ENCODE peak calls at places on chromosome 22, in nine cellular contexts. A is psoas muscle; N is posterior vena cava; D is heart left ventricle; B is astrocyte of the cerebellum; Q is activated T-helper 1 cell treated with Interleukin-2 at 50 U/mL for 16 hours; C is iris pigment epithelial cell; L is stimulated activated CD8-positive, alpha-beta memory T cell treated with anti-CD3 and anti-CD28 coated beads, Interleukin-4, amount 100 ng/mL, for 1 hour; U is retina. G is an unnamed sample.

GRCh38 chr22:26617251-26618199 is at the start of gene CRYBB1:
- DNase-seq in A (peak; percentile 58), N (no peak), D (peak; percentile 76), B (no peak), Q (no peak), C (no peak), L (no peak), U (no peak), G (no peak)

GRCh38 chr22:44735518-44736428 is 16.6 kb upstream of the ARHGAP8 start:
- DNase-seq in A (peak; percentile 85), N (peak; percentile 90), D (peak; percentile 88), B (peak; percentile 9), Q (peak; percentile 69), C (peak; percentile 25), L (peak; percentile 83), U (peak; percentile 91), G (peak; percentile 59)

GRCh38 chr22:23414727-23415489 is 165.2 kb downstream of the IGLL1 start:
- DNase-seq in A (no peak), N (peak; percentile 76), D (no peak), B (no peak), Q (no peak), C (no peak), L (no peak), U (no peak), G (no peak)

GRCh38 chr22:38272373-38273134 is at the start of gene TMEM184B:
- DNase-seq in A (peak; percentile 90), N (peak; percentile 94), D (peak; percentile 92), B (no peak), Q (peak; percentile 77), C (no peak), L (peak; percentile 36), U (peak; percentile 79), G (peak; percentile 73)

GRCh38 chr22:38419121-38419863 is 35.7 kb downstream of the KCNJ4 start:
- DNase-seq in A (peak; percentile 38), N (peak; percentile 62), D (peak; percentile 56), B (no peak), Q (no peak), C (no peak), L (no peak), U (no peak), G (no peak)

GRCh38 chr22:46914481-46914880 is 152.0 kb downstream of the TBC1D22A start:
- DNase-seq in A (no peak), N (no peak), D (no peak), B (no peak), Q (no peak), C (no peak), L (no peak), U (no peak), G (no peak)

GRCh38 chr22:33210129-33210784 is 152.1 kb upstream of the SYN3 start:
- DNase-seq in A (no peak), N (no peak), D (no peak), B (no peak), Q (no peak), C (peak; percentile 11), L (no peak), U (peak; percentile 65), G (no peak)

GRCh38 chr22:31378123-31378522 is 21.3 kb upstream of the DRG1 start:
- DNase-seq in A (no peak), N (no peak), D (no peak), B (no peak), Q (no peak), C (peak; percentile 56), L (no peak), U (no peak), G (no peak)

GRCh38 chr22:25484498-25484897 is 80.0 kb upstream of the GRK3 start:
- DNase-seq in A (no peak), N (no peak), D (no peak), B (no peak), Q (no peak), C (no peak), L (no peak), U (no peak), G (no peak)

GRCh38 chr22:46613606-46613997 is 6.6 kb upstream of the GRAMD4 start:
- DNase-seq in A (no peak), N (no peak), D (peak; percentile 72), B (no peak), Q (no peak), C (no peak), L (no peak), U (no peak), G (no peak)

GRCh38 chr22:23264610-23265388 is 84.5 kb downstream of the BCR start:
- DNase-seq in A (no peak), N (no peak), D (no peak), B (no peak), Q (no peak), C (no peak), L (no peak), U (no peak), G (no peak)

GRCh38 chr22:49657275-49657973 is 170.2 kb downstream of the BRD1 start:
- DNase-seq in A (peak; percentile 82), N (peak; percentile 91), D (peak; percentile 86), B (no peak), Q (peak; percentile 54), C (no peak), L (peak; percentile 25), U (no peak), G (peak; percentile 45)

GRCh38 chr22:36554101-36554500 is 25.1 kb upstream of the EIF3D start:
- DNase-seq in A (no peak), N (no peak), D (peak; percentile 23), B (no peak), Q (no peak), C (no peak), L (no peak), U (no peak), G (no peak)

GRCh38 chr22:17733484-17733883 is 40.8 kb downstream of the BID start:
- DNase-seq in A (no peak), N (no peak), D (no peak), B (no peak), Q (no peak), C (peak; percentile 20), L (no peak), U (no peak), G (no peak)

GRCh38 chr22:27771637-27772369 is 29.8 kb downstream of the MN1 start:
- DNase-seq in A (no peak), N (no peak), D (no peak), B (no peak), Q (no peak), C (no peak), L (no peak), U (no peak), G (no peak)

GRCh38 chr22:19971276-19972124 is 29.9 kb upstream of the TXNRD2 start:
- DNase-seq in A (no peak), N (no peak), D (no peak), B (no peak), Q (no peak), C (no peak), L (no peak), U (no peak), G (no peak)

GRCh38 chr22:38133331-38133730 is 22.8 kb upstream of the BAIAP2L2 start:
- DNase-seq in A (no peak), N (peak; percentile 47), D (no peak), B (no peak), Q (no peak), C (no peak), L (no peak), U (no peak), G (no peak)

GRCh38 chr22:27114186-27114585 is 456.8 kb downstream of the MIAT start:
- DNase-seq in A (no peak), N (no peak), D (no peak), B (no peak), Q (no peak), C (no peak), L (no peak), U (no peak), G (no peak)

GRCh38 chr22:40560551-40560950 is 76.0 kb downstream of the MRTFA start:
- DNase-seq in A (no peak), N (no peak), D (no peak), B (peak; percentile 52), Q (no peak), C (peak; percentile 60), L (no peak), U (no peak), G (no peak)

GRCh38 chr22:22878801-22879674 is 8.6 kb upstream of the IGLL5 start:
- DNase-seq in A (no peak), N (no peak), D (no peak), B (no peak), Q (no peak), C (no peak), L (no peak), U (no peak), G (no peak)

GRCh38 chr22:23181763-23182288 is 1.5 kb downstream of the BCR start:
- DNase-seq in A (no peak), N (no peak), D (no peak), B (no peak), Q (no peak), C (no peak), L (no peak), U (no peak), G (no peak)

GRCh38 chr22:35313311-35314121 is 13.8 kb downstream of the TOM1 start:
- DNase-seq in A (peak; percentile 94), N (peak; percentile 73), D (no peak), B (peak; percentile 26), Q (no peak), C (peak; percentile 82), L (no peak), U (peak; percentile 15), G (no peak)

GRCh38 chr22:37109242-37109917 is at the start of gene TMPRSS6:
- DNase-seq in A (no peak), N (no peak), D (no peak), B (no peak), Q (no peak), C (no peak), L (no peak), U (no peak), G (no peak)

GRCh38 chr22:35915477-35916013 is 113.1 kb downstream of the RBFOX2 start:
- DNase-seq in A (no peak), N (no peak), D (no peak), B (no peak), Q (no peak), C (peak; percentile 43), L (no peak), U (peak; percentile 55), G (no peak)

GRCh38 chr22:36910461-36910860 is 3.0 kb upstream of the CSF2RB start:
- DNase-seq in A (no peak), N (no peak), D (no peak), B (no peak), Q (no peak), C (no peak), L (no peak), U (no peak), G (no peak)

GRCh38 chr22:28198692-28199091 is 279.6 kb upstream of the PITPNB start:
- DNase-seq in A (no peak), N (no peak), D (no peak), B (no peak), Q (no peak), C (no peak), L (no peak), U (no peak), G (no peak)

GRCh38 chr22:41600976-41601375 is 11.3 kb upstream of the PMM1 start:
- DNase-seq in A (no peak), N (peak; percentile 69), D (no peak), B (no peak), Q (no peak), C (no peak), L (no peak), U (no peak), G (no peak)

GRCh38 chr22:22075382-22076163 is 93.0 kb upstream of the TOP3B start:
- DNase-seq in A (no peak), N (no peak), D (no peak), B (no peak), Q (no peak), C (no peak), L (no peak), U (no peak), G (no peak)

GRCh38 chr22:22981670-22982571 is 88.4 kb upstream of the GNAZ start:
- DNase-seq in A (no peak), N (no peak), D (no peak), B (no peak), Q (no peak), C (no peak), L (no peak), U (no peak), G (no peak)